ENCODE peak calls at places on chromosomes 16 and 17, in seven cellular contexts. S, P, K, I, C, O and M are unnamed samples.

GRCh38 chr16:69417537-69418199 is 6.8 kb upstream of the CYB5B start:
- DNase-seq in S (no peak), P (peak; percentile 70), K (no peak), I (no peak), C (no peak), O (no peak), M (peak; percentile 37)

GRCh38 chr16:67977005-67977404 is 3.3 kb downstream of the DPEP3 start:
- DNase-seq in S (no peak), P (no peak), K (no peak), I (no peak), C (no peak), O (no peak), M (no peak)

GRCh38 chr16:719815-720506 is 985 bp upstream of the ANTKMT start:
- DNase-seq in S (peak; percentile 34), P (peak; percentile 53), K (peak; percentile 42), I (no peak), C (no peak), O (no peak), M (peak; percentile 41)

GRCh38 chr17:14427914-14428639 is 127.2 kb downstream of the HS3ST3B1 start:
- DNase-seq in S (no peak), P (no peak), K (no peak), I (no peak), C (no peak), O (no peak), M (no peak)

GRCh38 chr16:58638148-58639036 is 8.8 kb upstream of the CNOT1 start:
- DNase-seq in S (peak; percentile 32), P (peak; percentile 74), K (no peak), I (peak; percentile 78), C (no peak), O (no peak), M (peak; percentile 85)

GRCh38 chr17:47776330-47777197 is 43.5 kb downstream of the TBX21 start:
- DNase-seq in S (peak; percentile 29), P (peak; percentile 75), K (peak; percentile 67), I (peak; percentile 59), C (peak; percentile 39), O (no peak), M (peak; percentile 47)

GRCh38 chr17:57718878-57719277 is 26.2 kb downstream of the CCDC182 start:
- DNase-seq in S (no peak), P (no peak), K (no peak), I (no peak), C (no peak), O (no peak), M (no peak)

GRCh38 chr17:28370035-28370743 is at the start of gene VTN:
- DNase-seq in S (peak; percentile 73), P (no peak), K (no peak), I (peak; percentile 41), C (no peak), O (no peak), M (no peak)

GRCh38 chr17:37373530-37374159 is 2.1 kb upstream of the C17orf78 start:
- DNase-seq in S (peak; percentile 76), P (peak; percentile 83), K (peak; percentile 90), I (peak; percentile 66), C (peak; percentile 50), O (peak; percentile 34), M (peak; percentile 81)

GRCh38 chr16:67936876-67937605 is 391 bp upstream of the PSMB10 start:
- DNase-seq in S (no peak), P (peak; percentile 50), K (no peak), I (no peak), C (peak; percentile 83), O (peak; percentile 66), M (peak; percentile 45)

GRCh38 chr17:67800495-67800928 is 24.8 kb upstream of the BPTF start:
- DNase-seq in S (peak; percentile 76), P (peak; percentile 91), K (peak; percentile 52), I (peak; percentile 77), C (peak; percentile 58), O (peak; percentile 14), M (peak; percentile 55)

GRCh38 chr16:87789437-87790277 is 23.9 kb upstream of the KLHDC4 start:
- DNase-seq in S (no peak), P (peak; percentile 86), K (no peak), I (peak; percentile 60), C (no peak), O (no peak), M (peak; percentile 99)

GRCh38 chr17:77875881-77876509 is 82.5 kb upstream of the TNRC6C start:
- DNase-seq in S (no peak), P (peak; percentile 11), K (no peak), I (peak; percentile 35), C (no peak), O (no peak), M (no peak)

GRCh38 chr17:68740555-68741447 is 139.6 kb upstream of the FAM20A start:
- DNase-seq in S (no peak), P (no peak), K (no peak), I (no peak), C (no peak), O (no peak), M (no peak)

GRCh38 chr16:74297296-74297665 is 667 bp downstream of the PSMD7 start:
- DNase-seq in S (no peak), P (peak; percentile 27), K (no peak), I (peak; percentile 44), C (no peak), O (peak; percentile 8), M (no peak)

GRCh38 chr16:9054460-9054859 is 37.0 kb upstream of the HAPSTR1 start:
- DNase-seq in S (no peak), P (no peak), K (no peak), I (no peak), C (no peak), O (no peak), M (peak; percentile 64)

GRCh38 chr16:85306071-85306792 is 194.0 kb upstream of the CIBAR2 start:
- DNase-seq in S (peak; percentile 77), P (peak; percentile 41), K (no peak), I (no peak), C (peak; percentile 64), O (peak; percentile 34), M (peak; percentile 86)

GRCh38 chr17:42548070-42548837 is 4.5 kb upstream of the HSD17B1 start:
- DNase-seq in S (peak; percentile 90), P (peak; percentile 81), K (peak; percentile 91), I (no peak), C (peak; percentile 97), O (peak; percentile 75), M (peak; percentile 72)

GRCh38 chr17:9924735-9925191 is 19.7 kb upstream of the RCVRN start:
- DNase-seq in S (peak; percentile 28), P (peak; percentile 83), K (peak; percentile 72), I (peak; percentile 63), C (peak; percentile 34), O (no peak), M (peak; percentile 56)

GRCh38 chr16:66270333-66270927 is 96.1 kb upstream of the CDH5 start:
- DNase-seq in S (peak; percentile 57), P (peak; percentile 70), K (peak; percentile 60), I (peak; percentile 87), C (peak; percentile 84), O (peak; percentile 34), M (no peak)

GRCh38 chr17:81237591-81238489 is 1.0 kb downstream of the TEPSIN start:
- DNase-seq in S (no peak), P (peak; percentile 36), K (no peak), I (no peak), C (no peak), O (no peak), M (no peak)

GRCh38 chr16:85518398-85519049 is 94.6 kb upstream of the GSE1 start:
- DNase-seq in S (no peak), P (no peak), K (no peak), I (no peak), C (no peak), O (no peak), M (no peak)

GRCh38 chr17:72342582-72343527 is 222.0 kb downstream of the SOX9 start:
- DNase-seq in S (no peak), P (no peak), K (no peak), I (no peak), C (no peak), O (no peak), M (no peak)

GRCh38 chr17:57519199-57519598 is 225.9 kb downstream of the CCDC182 start:
- DNase-seq in S (no peak), P (peak; percentile 74), K (no peak), I (no peak), C (no peak), O (no peak), M (peak; percentile 63)

GRCh38 chr16:58243528-58244004 is 45.7 kb upstream of the CSNK2A2 start:
- DNase-seq in S (peak; percentile 56), P (peak; percentile 58), K (no peak), I (no peak), C (peak; percentile 31), O (no peak), M (peak; percentile 90)

GRCh38 chr16:57898961-57899360 is 72.0 kb downstream of the CNGB1 start:
- DNase-seq in S (no peak), P (no peak), K (no peak), I (no peak), C (no peak), O (no peak), M (peak; percentile 45)

GRCh38 chr17:74677558-74678466 is 34.9 kb downstream of the CD300LF start:
- DNase-seq in S (no peak), P (peak; percentile 24), K (no peak), I (no peak), C (no peak), O (no peak), M (peak; percentile 17)

GRCh38 chr17:35568561-35568960 is 7.9 kb upstream of the SLFN14 start:
- DNase-seq in S (no peak), P (peak; percentile 52), K (no peak), I (peak; percentile 56), C (peak; percentile 19), O (peak; percentile 29), M (peak; percentile 56)

GRCh38 chr16:73847090-73847489 is 449.5 kb upstream of the PSMD7 start:
- DNase-seq in S (no peak), P (no peak), K (no peak), I (no peak), C (no peak), O (no peak), M (no peak)

GRCh38 chr17:49230636-49231562 is at the start of gene PHOSPHO1:
- DNase-seq in S (peak; percentile 54), P (peak; percentile 87), K (peak; percentile 84), I (peak; percentile 97), C (peak; percentile 90), O (peak; percentile 77), M (peak; percentile 52)

GRCh38 chr17:50279181-50279526 is 4.9 kb downstream of the TMEM92 start:
- DNase-seq in S (no peak), P (peak; percentile 82), K (no peak), I (peak; percentile 68), C (peak; percentile 20), O (no peak), M (peak; percentile 49)

GRCh38 chr17:9805769-9806168 is 14.4 kb upstream of the DHRS7C start:
- DNase-seq in S (no peak), P (no peak), K (no peak), I (no peak), C (no peak), O (no peak), M (no peak)

GRCh38 chr17:17849147-17849820 is 12.5 kb upstream of the SREBF1 start:
- DNase-seq in S (no peak), P (no peak), K (peak; percentile 47), I (no peak), C (peak; percentile 61), O (peak; percentile 77), M (no peak)